ENCODE peak calls at places on chromosomes 12 and 14, in eight cellular contexts. N, J, C, Y, B, E, Z and T are unnamed samples.

GRCh38 chr12:92539966-92540791 is 162.6 kb upstream of the PLEKHG7 start:
- DNase-seq in N (no peak), Z (no peak), C (no peak), J (peak), B (peak), Y (no peak), E (peak), T (no peak)

GRCh38 chr14:69263364-69263763 is 3.4 kb downstream of the GALNT16 start:
- DNase-seq in N (peak), Z (no peak), J (peak), E (peak), B (no peak), Y (peak), C (no peak), T (no peak)

GRCh38 chr14:98548071-98548686 is 723.8 kb downstream of the BCL11B start:
- DNase-seq in Y (no peak), Z (no peak), N (no peak), E (no peak), J (no peak), B (no peak), C (no peak), T (no peak)

GRCh38 chr12:17802657-17803641 is 287.0 kb downstream of the RERGL start:
- DNase-seq in J (no peak), N (no peak), Y (no peak), Z (no peak), C (no peak), E (no peak), B (no peak), T (no peak)

GRCh38 chr14:82342596-82342995 is 808.9 kb upstream of the SEL1L start:
- DNase-seq in N (no peak), C (no peak), B (no peak), Y (no peak), E (no peak), J (no peak), Z (no peak), T (no peak)

GRCh38 chr14:55336161-55336560 is 64.9 kb downstream of the FBXO34 start:
- DNase-seq in Y (peak), N (no peak), C (no peak), E (no peak), Z (peak), B (no peak), J (no peak), T (no peak)

GRCh38 chr12:13851828-13852227 is 129.6 kb downstream of the GRIN2B start:
- DNase-seq in N (no peak), J (no peak), E (no peak), Y (no peak), C (no peak), Z (no peak), B (no peak), T (no peak)

GRCh38 chr12:30437044-30437443 is 258.6 kb downstream of the IPO8 start:
- DNase-seq in B (no peak), C (no peak), N (no peak), J (no peak), E (no peak), Y (no peak), Z (no peak), T (no peak)

GRCh38 chr12:65721541-65722190 is 102.6 kb upstream of the HMGA2 start:
- DNase-seq in N (no peak), Y (no peak), J (no peak), C (no peak), Z (no peak), E (no peak), B (no peak), T (no peak)

GRCh38 chr14:72864712-72865365 is 29.1 kb downstream of the DPF3 start:
- DNase-seq in N (no peak), C (no peak), E (peak), Y (no peak), J (no peak), Z (no peak), B (no peak), T (no peak)

GRCh38 chr14:79464468-79464867 is 746.8 kb downstream of the DIO2 start:
- DNase-seq in E (no peak), N (no peak), B (no peak), J (no peak), C (no peak), Z (no peak), Y (no peak), T (no peak)

GRCh38 chr12:95204141-95204866 is 13.0 kb downstream of the FGD6 start:
- DNase-seq in J (no peak), Y (peak), N (peak), E (no peak), C (no peak), Z (peak), B (no peak), T (no peak)

GRCh38 chr12:2613674-2614073 is 181.1 kb upstream of the FKBP4 start:
- DNase-seq in C (no peak), Y (peak), N (peak), Z (no peak), B (no peak), J (no peak), E (no peak), T (no peak)

GRCh38 chr14:58625438-58625837 is 12.3 kb upstream of the DACT1 start:
- DNase-seq in C (no peak), J (no peak), N (no peak), Y (no peak), E (no peak), B (no peak), Z (no peak), T (no peak)

GRCh38 chr12:71967176-71967575 is 28.5 kb downstream of the TPH2 start:
- DNase-seq in C (no peak), Y (no peak), B (no peak), Z (no peak), N (no peak), E (no peak), J (no peak), T (no peak)

GRCh38 chr12:32906407-32907165 is 10.0 kb upstream of the PKP2 start:
- DNase-seq in N (no peak), B (no peak), Z (peak), J (no peak), Y (no peak), C (peak), E (no peak), T (no peak)

GRCh38 chr12:92003701-92004100 is 141.9 kb downstream of the BTG1 start:
- DNase-seq in N (no peak), Y (no peak), Z (no peak), J (no peak), C (no peak), E (no peak), B (no peak), T (no peak)

GRCh38 chr12:124369055-124369900 is 74.4 kb downstream of the RFLNA start:
- DNase-seq in Z (peak), C (no peak), E (peak), N (peak), B (peak), Y (peak), J (peak), T (no peak)

GRCh38 chr14:64539186-64539552 is 1.4 kb upstream of the HSPA2 start:
- DNase-seq in E (no peak), N (no peak), Y (peak), J (no peak), B (no peak), C (no peak), Z (no peak), T (no peak)